ENCODE peak calls at places on chromosomes 4 and X, in five cellular contexts. I is cardiac fibroblast; A is GM04504; N is effector CD4-positive, alpha-beta T cell; V is activated CD4-positive, alpha-beta T cell treated with anti-CD3 and anti-CD28 coated beads, Interleukin-2, amount 50 U/mL, for 24 hours. H is an unnamed sample.

GRCh38 chrX:128975716-128976115 is 547.6 kb downstream of the SMARCA1 start:
- DNase-seq in A (no peak), V (no peak), N (no peak), I (peak; percentile 3), H (peak; percentile 3)

GRCh38 chrX:9392445-9392844 is 72.4 kb upstream of the TBL1X start:
- DNase-seq in N (no peak), A (no peak), V (no peak), I (no peak), H (no peak)

GRCh38 chr4:148998719-148999118 is 556.5 kb upstream of the NR3C2 start:
- DNase-seq in N (no peak), V (no peak), A (no peak), I (peak; percentile 25), H (peak; percentile 18)

GRCh38 chr4:87005369-87005689 is 70.5 kb downstream of the AFF1 start:
- DNase-seq in I (no peak), V (no peak), A (no peak), N (no peak), H (no peak)

GRCh38 chr4:8820178-8821102 is 51.2 kb downstream of the HMX1 start:
- DNase-seq in I (no peak), A (no peak), N (no peak), V (no peak), H (no peak)

GRCh38 chrX:44816369-44816768 is 27.5 kb upstream of the DUSP21 start:
- DNase-seq in A (no peak), I (no peak), V (no peak), N (no peak), H (no peak)

GRCh38 chrX:112761239-112762207 is 79.1 kb downstream of the AMOT start:
- DNase-seq in V (no peak), A (no peak), N (no peak), I (no peak), H (no peak)

GRCh38 chrX:18390941-18391538 is 34.4 kb upstream of the CDKL5 start:
- DNase-seq in N (peak; percentile 74), A (peak; percentile 21), V (peak; percentile 16), I (peak; percentile 69), H (peak; percentile 69)

GRCh38 chr4:124372916-124373315 is 339.6 kb downstream of the ANKRD50 start:
- DNase-seq in A (no peak), V (no peak), I (no peak), N (no peak), H (no peak)

GRCh38 chrX:132940727-132941162 is 17.7 kb downstream of the HS6ST2 start:
- DNase-seq in A (no peak), I (no peak), N (no peak), V (no peak), H (no peak)

GRCh38 chrX:4935387-4935786 is 1221.9 kb upstream of the PRKX start:
- DNase-seq in N (no peak), A (no peak), I (no peak), V (no peak), H (no peak)

GRCh38 chrX:70013483-70014222 is 36.1 kb downstream of the AWAT2 start:
- DNase-seq in V (no peak), A (no peak), I (no peak), N (no peak), H (no peak)

GRCh38 chr4:122775039-122775438 is 42.5 kb downstream of the BBS12 start:
- DNase-seq in I (no peak), V (no peak), A (no peak), N (no peak), H (no peak)

GRCh38 chrX:153882086-153882498 is 3.9 kb downstream of the L1CAM start:
- DNase-seq in A (no peak), N (no peak), V (no peak), I (no peak), H (no peak)

GRCh38 chr4:152100378-152101201 is 339.8 kb upstream of the GATB start:
- DNase-seq in V (peak; percentile 44), A (no peak), N (peak; percentile 71), I (no peak), H (no peak)

GRCh38 chrX:10356979-10357378 is 200.2 kb downstream of the CLCN4 start:
- DNase-seq in N (no peak), I (peak; percentile 26), A (no peak), V (no peak), H (peak; percentile 68)

GRCh38 chr4:147969573-147969972 is 237.7 kb downstream of the ARHGAP10 start:
- DNase-seq in A (no peak), V (no peak), N (no peak), I (no peak), H (no peak)

GRCh38 chr4:80049402-80049801 is 23.6 kb downstream of the ANTXR2 start:
- DNase-seq in N (no peak), A (no peak), I (no peak), V (no peak), H (no peak)

GRCh38 chrX:10050481-10050880 is 83.3 kb downstream of the CLDN34 start:
- DNase-seq in N (no peak), V (no peak), I (peak; percentile 8), A (no peak), H (no peak)

GRCh38 chrX:134990475-134991473 is at the start of gene SMIM10:
- DNase-seq in I (peak; percentile 81), A (peak; percentile 42), N (no peak), V (peak; percentile 1), H (peak; percentile 84)

GRCh38 chr4:94523033-94523590 is 71.4 kb downstream of the PDLIM5 start:
- DNase-seq in V (no peak), N (no peak), A (no peak), I (peak; percentile 54), H (peak; percentile 33)

GRCh38 chr4:152778656-152779512 is 646 bp downstream of the TIGD4 start:
- DNase-seq in I (peak; percentile 29), N (peak; percentile 6), A (no peak), V (no peak), H (peak; percentile 8)

GRCh38 chr4:2695661-2696060 is 60.5 kb downstream of the TNIP2 start:
- DNase-seq in I (no peak), N (no peak), V (no peak), A (no peak), H (no peak)

GRCh38 chr4:73341454-73341853 is 62.6 kb upstream of the ALB start:
- DNase-seq in A (peak; percentile 29), N (no peak), I (peak; percentile 83), V (no peak), H (peak; percentile 76)

H was measured in fibroblast of mammary gland.